ENCODE peak calls at places on chromosomes 3 and 15, in eight cellular contexts. V is mesothelial cell of epicardium, Y is transverse colon, C is HCT116, W is GM12864, G is dorsolateral prefrontal cortex, A is stomach, X is OCI-LY7. R is an unnamed sample.
A peak's percentile ranks its signal among the peaks of the same experiment; 100 is the strongest.

GRCh38 chr3:60552581-60552980 is 698.7 kb downstream of the FHIT start:
- DNase-seq in Y (no peak), W (no peak), G (no peak), C (no peak), X (no peak), V (no peak), A (no peak), R (no peak)

GRCh38 chr3:98954242-98954641 is 52.7 kb upstream of the DCBLD2 start:
- DNase-seq in Y (no peak), G (no peak), C (no peak), X (no peak), W (no peak), A (no peak), V (no peak), R (no peak)

GRCh38 chr15:70826634-70827033 is 27.3 kb downstream of the LARP6 start:
- DNase-seq in V (no peak), A (no peak), X (no peak), W (no peak), C (peak; percentile 29), G (no peak), Y (peak; percentile 24), R (peak; percentile 50)

GRCh38 chr3:12948371-12948770 is 107.0 kb upstream of the RPL32 start:
- DNase-seq in C (no peak), W (no peak), G (no peak), A (no peak), V (no peak), Y (no peak), X (no peak), R (no peak)

GRCh38 chr3:126510323-126510910 is 7.2 kb downstream of the UROC1 start:
- DNase-seq in A (no peak), V (peak; percentile 16), G (peak; percentile 36), X (no peak), C (no peak), Y (no peak), W (no peak), R (no peak)

GRCh38 chr15:44489464-44489863 is 47.5 kb upstream of the EIF3J start:
- DNase-seq in C (peak; percentile 33), G (no peak), X (no peak), Y (no peak), V (no peak), A (no peak), W (no peak), R (peak; percentile 13)

GRCh38 chr3:127320529-127321121 is 32.8 kb upstream of the PRR20G start:
- DNase-seq in G (no peak), V (no peak), X (no peak), W (no peak), C (no peak), A (no peak), Y (no peak), R (no peak)

GRCh38 chr3:11847607-11848006 is 922 bp upstream of the TAMM41 start:
- DNase-seq in W (no peak), G (no peak), C (no peak), A (no peak), V (no peak), X (peak; percentile 9), Y (no peak), R (no peak)

GRCh38 chr15:61086756-61087155 is 142.3 kb downstream of the RORA start:
- DNase-seq in Y (no peak), W (no peak), G (no peak), C (no peak), X (no peak), V (no peak), A (no peak), R (no peak)

GRCh38 chr15:59284768-59285368 is 78.2 kb downstream of the LDHAL6B start:
- DNase-seq in C (no peak), Y (no peak), V (no peak), G (no peak), X (no peak), W (no peak), A (no peak), R (no peak)

GRCh38 chr15:67840747-67841634 is 1.1 kb upstream of the RNU6-1 start:
- DNase-seq in W (no peak), X (peak; percentile 54), Y (peak; percentile 34), C (no peak), V (no peak), G (peak; percentile 55), A (no peak), R (no peak)

GRCh38 chr3:198079771-198080520 is 119.9 kb downstream of the LMLN start:
- DNase-seq in G (peak; percentile 53), V (no peak), A (no peak), Y (peak; percentile 9), C (peak; percentile 50), W (no peak), X (peak; percentile 34), R (peak; percentile 9)

GRCh38 chr15:94844188-94844532 is 612.8 kb downstream of the MCTP2 start:
- DNase-seq in W (no peak), A (no peak), Y (no peak), X (no peak), G (no peak), V (no peak), C (no peak), R (no peak)

GRCh38 chr3:13972679-13973379 is 93.0 kb upstream of the WNT7A start:
- DNase-seq in Y (no peak), A (no peak), G (no peak), C (no peak), W (no peak), X (no peak), V (no peak), R (no peak)

GRCh38 chr3:51637941-51638471 is 33.0 kb upstream of the TEX264 start:
- DNase-seq in Y (peak; percentile 35), V (no peak), X (peak; percentile 72), A (peak; percentile 44), W (peak; percentile 22), C (peak; percentile 73), G (no peak), R (peak; percentile 44)

GRCh38 chr3:87196879-87197278 is 30.2 kb upstream of the CHMP2B start:
- DNase-seq in G (no peak), C (no peak), W (no peak), A (no peak), V (no peak), Y (peak; percentile 9), X (no peak), R (no peak)

GRCh38 chr3:87186631-87187159 is 40.4 kb upstream of the CHMP2B start:
- DNase-seq in C (no peak), X (no peak), V (no peak), G (no peak), A (no peak), W (no peak), Y (no peak), R (no peak)

GRCh38 chr3:87197531-87197930 is 29.6 kb upstream of the CHMP2B start:
- DNase-seq in V (no peak), X (no peak), W (no peak), A (no peak), G (no peak), Y (peak; percentile 30), C (no peak), R (no peak)

GRCh38 chr3:87191175-87191574 is 35.9 kb upstream of the CHMP2B start:
- DNase-seq in W (no peak), Y (no peak), G (no peak), C (no peak), A (no peak), V (no peak), X (no peak), R (no peak)

GRCh38 chr3:87191641-87192040 is 35.5 kb upstream of the CHMP2B start:
- DNase-seq in Y (no peak), W (no peak), V (no peak), G (no peak), C (no peak), A (no peak), X (no peak), R (no peak)
- TF ChIP-seq CTCF in Y (no peak), W (no peak), V (no peak), G (no peak), C (no peak), A (no peak), X (no peak), R (no peak)

DNA sequence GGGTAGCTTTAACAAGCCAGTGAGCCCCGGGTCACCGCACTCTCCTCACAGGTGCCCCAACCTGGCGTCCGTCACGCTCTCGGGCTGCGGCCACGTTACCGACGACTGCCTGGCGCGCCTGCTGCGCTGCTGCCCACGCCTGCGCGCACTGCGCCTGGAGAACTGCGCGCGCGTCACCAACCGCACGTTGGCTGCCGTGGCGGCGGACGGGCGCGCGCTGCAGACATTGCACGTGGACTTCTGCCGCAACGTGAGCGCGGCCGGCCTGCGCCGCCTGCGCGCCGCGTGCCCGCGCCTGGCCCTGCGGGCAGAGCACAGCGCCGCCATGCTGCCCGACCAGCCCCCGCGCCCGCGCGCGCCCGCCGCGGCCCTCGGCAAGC is 3.4 kb downstream of the FBXL22 start:
- DNase-seq in A (peak; percentile 94), X (no peak), G (peak; percentile 92), C (peak; percentile 79), Y (peak; percentile 91), W (peak; percentile 78), V (peak; percentile 75), R (peak; percentile 32)
- TF ChIP-seq CTCF in A (no peak), X (no peak), G (no peak), C (no peak), Y (no peak), W (no peak), V (no peak), R (no peak)

DNA sequence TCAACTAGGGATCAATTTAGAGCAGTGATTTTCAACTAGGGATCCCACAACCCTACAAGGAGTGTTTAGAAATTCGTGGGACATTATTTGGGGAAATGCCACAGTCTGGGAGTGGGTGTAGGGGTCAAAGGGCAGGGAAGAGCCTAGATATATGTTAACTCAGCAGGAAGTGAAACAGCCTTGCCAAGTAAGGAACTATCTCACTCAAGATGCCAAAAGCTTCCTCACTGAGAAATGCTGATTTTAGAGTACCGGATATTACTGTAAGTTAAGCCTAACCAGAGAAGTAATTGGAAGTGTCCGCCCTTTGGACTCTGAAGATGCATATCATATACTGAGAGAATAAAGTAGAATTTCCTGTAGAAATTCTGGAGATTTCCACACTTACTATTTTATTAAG is 158.6 kb downstream of the BBX start:
- DNase-seq in Y (no peak), X (no peak), C (no peak), G (no peak), A (no peak), V (no peak), W (no peak), R (no peak)
- TF ChIP-seq CTCF in Y (no peak), X (no peak), C (no peak), G (no peak), A (no peak), V (no peak), W (no peak), R (no peak)

GRCh38 chr15:72340366-72340765 is 20.4 kb upstream of the CELF6 start:
- DNase-seq in C (no peak), G (no peak), A (no peak), V (no peak), X (no peak), Y (no peak), W (no peak), R (no peak)

GRCh38 chr15:72341361-72341760 is 21.4 kb upstream of the CELF6 start:
- DNase-seq in C (peak; percentile 7), G (no peak), A (no peak), W (no peak), Y (no peak), X (no peak), V (no peak), R (no peak)

GRCh38 chr15:72342385-72342784 is 22.4 kb upstream of the CELF6 start:
- DNase-seq in G (no peak), W (no peak), Y (peak; percentile 22), C (peak; percentile 7), X (peak; percentile 39), V (no peak), A (peak; percentile 32), R (no peak)

GRCh38 chr15:72344602-72345001 is 24.6 kb upstream of the CELF6 start:
- DNase-seq in C (no peak), X (no peak), W (no peak), G (no peak), Y (no peak), A (no peak), V (no peak), R (no peak)

GRCh38 chr15:72345280-72345679 is 25.3 kb upstream of the CELF6 start:
- DNase-seq in C (no peak), V (no peak), G (no peak), W (no peak), A (no peak), X (no peak), Y (no peak), R (no peak)
- TF ChIP-seq CTCF in C (no peak), V (no peak), G (no peak), W (no peak), A (no peak), X (no peak), Y (no peak), R (no peak)

R was measured in keratinocyte.